ENCODE peak calls at places on chromosomes 1 and 21, in five cellular contexts. F is neuronal stem cell, X is IMR-90, M is aorta, V is BE2C. D is an unnamed sample.
A peak's percentile ranks its signal among the peaks of the same experiment; 100 is the strongest.

GRCh38 chr21:38263493-38263892 is 6.7 kb downstream of the KCNJ15 start:
- DNase-seq in F (no peak), X (peak; percentile 60), M (peak; percentile 57), V (no peak), D (peak; percentile 60)

GRCh38 chr1:168092566-168093355 is 44.0 kb downstream of the GPR161 start:
- DNase-seq in F (no peak), X (no peak), M (no peak), V (no peak), D (no peak)

GRCh38 chr1:169793730-169794129 is 977 bp downstream of the METTL18 start:
- DNase-seq in F (no peak), X (no peak), M (no peak), V (no peak), D (no peak)

GRCh38 chr1:183370399-183371058 is 47.7 kb downstream of the NMNAT2 start:
- DNase-seq in F (no peak), X (no peak), M (no peak), V (no peak), D (no peak)

GRCh38 chr1:46725736-46726108 is 6.8 kb upstream of the EFCAB14 start:
- DNase-seq in F (no peak), X (peak; percentile 35), M (no peak), V (no peak), D (no peak)

GRCh38 chr1:213176341-213176740 is 125.3 kb downstream of the RPS6KC1 start:
- DNase-seq in F (no peak), X (no peak), M (no peak), V (no peak), D (no peak)

GRCh38 chr1:234083460-234083859 is 179.0 kb downstream of the SLC35F3 start:
- DNase-seq in F (no peak), X (no peak), M (no peak), V (no peak), D (peak; percentile 56)

GRCh38 chr1:14924012-14924452 is 229.5 kb upstream of the TMEM51 start:
- DNase-seq in F (no peak), X (peak; percentile 71), M (peak; percentile 81), V (peak; percentile 29), D (peak; percentile 78)

GRCh38 chr1:214777364-214777763 is 174.4 kb downstream of the CENPF start:
- DNase-seq in F (no peak), X (no peak), M (no peak), V (no peak), D (no peak)

GRCh38 chr1:234840843-234841242 is 230.9 kb upstream of the IRF2BP2 start:
- DNase-seq in F (no peak), X (no peak), M (no peak), V (no peak), D (peak; percentile 55)

GRCh38 chr21:42084079-42084478 is 13.0 kb downstream of the UMODL1 start:
- DNase-seq in F (no peak), X (no peak), M (no peak), V (no peak), D (no peak)

GRCh38 chr1:15430787-15431570 is 7.3 kb upstream of the CTRC start:
- DNase-seq in F (peak; percentile 70), X (peak; percentile 36), M (peak; percentile 74), V (peak; percentile 61), D (peak; percentile 45)

GRCh38 chr1:231626951-231627614 is 493 bp downstream of the DISC1 start:
- DNase-seq in F (peak; percentile 29), X (peak; percentile 43), M (peak; percentile 87), V (peak; percentile 80), D (peak; percentile 49)

GRCh38 chr1:46303872-46304326 is 401 bp downstream of the UQCRH start:
- DNase-seq in F (peak; percentile 9), X (no peak), M (no peak), V (no peak), D (no peak)

GRCh38 chr1:68324316-68324715 is 92.0 kb upstream of the WLS start:
- DNase-seq in F (no peak), X (no peak), M (no peak), V (no peak), D (no peak)

GRCh38 chr1:175466556-175466955 is 274.0 kb upstream of the KIAA0040 start:
- DNase-seq in F (no peak), X (no peak), M (no peak), V (no peak), D (no peak)

GRCh38 chr1:183517401-183517800 is 45.1 kb downstream of the SMG7 start:
- DNase-seq in F (no peak), X (no peak), M (no peak), V (no peak), D (no peak)

GRCh38 chr1:72278461-72278860 is 3.9 kb downstream of the NEGR1 start:
- DNase-seq in F (no peak), X (no peak), M (no peak), V (no peak), D (no peak)

GRCh38 chr1:172727956-172728603 is 69.2 kb downstream of the FASLG start:
- DNase-seq in F (no peak), X (peak; percentile 29), M (no peak), V (peak; percentile 60), D (peak; percentile 25)

GRCh38 chr1:99969260-99969728 is 502 bp upstream of the SLC35A3 start:
- DNase-seq in F (no peak), X (no peak), M (no peak), V (no peak), D (no peak)

GRCh38 chr1:10236405-10237156 is 26.2 kb downstream of the KIF1B start:
- DNase-seq in F (no peak), X (peak; percentile 62), M (no peak), V (no peak), D (no peak)

GRCh38 chr1:203480525-203481084 is 5.0 kb downstream of the PRELP start:
- DNase-seq in F (no peak), X (peak; percentile 97), M (peak; percentile 90), V (peak; percentile 84), D (peak; percentile 96)

GRCh38 chr1:86741947-86742572 is 37.7 kb downstream of the SH3GLB1 start:
- DNase-seq in F (peak; percentile 11), X (peak; percentile 39), M (no peak), V (peak; percentile 37), D (no peak)

GRCh38 chr1:48236716-48237470 is 14.4 kb downstream of the SLC5A9 start:
- DNase-seq in F (peak; percentile 20), X (peak; percentile 35), M (no peak), V (no peak), D (no peak)

GRCh38 chr1:234607091-234608025 is 2.6 kb downstream of the IRF2BP2 start:
- DNase-seq in F (peak; percentile 64), X (no peak), M (peak; percentile 71), V (peak; percentile 68), D (peak; percentile 51)

GRCh38 chr21:44517175-44517899 is 22.7 kb downstream of the KRTAP10-1 start:
- DNase-seq in F (no peak), X (peak; percentile 29), M (peak; percentile 32), V (peak; percentile 95), D (peak; percentile 71)

GRCh38 chr21:30391615-30392014 is 4.2 kb upstream of the KRTAP13-1 start:
- DNase-seq in F (no peak), X (no peak), M (no peak), V (no peak), D (no peak)

GRCh38 chr1:24506706-24507422 is 4.2 kb downstream of the RCAN3 start:
- DNase-seq in F (no peak), X (no peak), M (no peak), V (no peak), D (no peak)

GRCh38 chr1:16181887-16182719 is 26.2 kb upstream of the EPHA2 start:
- DNase-seq in F (no peak), X (peak; percentile 89), M (peak; percentile 93), V (no peak), D (peak; percentile 96)

GRCh38 chr1:62229468-62229867 is 34.8 kb downstream of the L1TD1 start:
- DNase-seq in F (no peak), X (no peak), M (no peak), V (no peak), D (no peak)

GRCh38 chr1:193661385-193661784 is 475.0 kb upstream of the B3GALT2 start:
- DNase-seq in F (no peak), X (no peak), M (no peak), V (no peak), D (no peak)

GRCh38 chr1:109901508-109902145 is 9.0 kb upstream of the CSF1 start:
- DNase-seq in F (no peak), X (no peak), M (peak; percentile 74), V (peak; percentile 47), D (no peak)

GRCh38 chr1:147083919-147084272 is 88.4 kb downstream of the PRKAB2 start:
- DNase-seq in F (no peak), X (no peak), M (no peak), V (no peak), D (no peak)
- H3K4me3 ChIP-seq in F (no peak overlapping the region), X (peak overlapping the region; percentile 61), M (peak overlapping the region; percentile 44), V (peak overlapping the region; percentile 87), D (peak overlapping the region; percentile 44)

GRCh38 chr1:197076585-197076984 is 9.5 kb upstream of the F13B start:
- DNase-seq in F (no peak), X (no peak), M (no peak), V (no peak), D (no peak)

GRCh38 chr1:197083474-197083873 is 16.4 kb upstream of the F13B start:
- DNase-seq in F (no peak), X (no peak), M (no peak), V (no peak), D (no peak)

GRCh38 chr1:197081117-197081753 is 14.2 kb upstream of the F13B start:
- DNase-seq in F (no peak), X (no peak), M (no peak), V (no peak), D (peak; percentile 6)

DNA sequence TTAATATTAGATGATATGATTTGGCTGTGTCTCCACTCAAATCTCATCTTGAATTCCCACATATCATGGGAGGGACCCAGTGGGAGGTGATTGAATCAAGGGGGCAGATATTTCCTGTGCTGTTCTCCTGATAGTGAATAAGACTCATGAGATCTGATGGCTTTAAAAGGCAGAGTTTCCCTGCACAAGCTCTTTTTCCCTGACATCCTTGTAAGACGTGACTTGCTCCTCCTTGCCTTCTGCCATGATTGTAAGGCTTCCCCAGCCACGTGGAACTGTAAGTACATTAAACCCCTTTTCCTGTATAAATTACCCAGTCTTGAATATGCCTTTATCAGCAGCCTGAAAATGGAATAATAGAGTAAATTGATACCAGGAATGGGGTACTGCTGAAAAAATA is 13.3 kb upstream of the F13B start:
- DNase-seq in F (no peak), X (no peak), M (no peak), V (no peak), D (no peak)
- H3K9me3 ChIP-seq in F (peaks cover 48% of the 10 kb centered on the region), X (peaks cover 6% of the 10 kb centered on the region), M (peaks cover 2% of the 10 kb centered on the region), V (no peaks in the 10 kb centered on the region), D (peaks cover 17% of the 10 kb centered on the region)

GRCh38 chr1:230463760-230464159 is 37.6 kb upstream of the PGBD5 start:
- DNase-seq in F (no peak), X (no peak), M (no peak), V (no peak), D (no peak)
- H3K27me3 ChIP-seq in F (no peaks in the 10 kb centered on the region), X (no peaks in the 10 kb centered on the region), M (no peaks in the 10 kb centered on the region), V (no peaks in the 10 kb centered on the region), D (peaks cover 13% of the 10 kb centered on the region)

DNA sequence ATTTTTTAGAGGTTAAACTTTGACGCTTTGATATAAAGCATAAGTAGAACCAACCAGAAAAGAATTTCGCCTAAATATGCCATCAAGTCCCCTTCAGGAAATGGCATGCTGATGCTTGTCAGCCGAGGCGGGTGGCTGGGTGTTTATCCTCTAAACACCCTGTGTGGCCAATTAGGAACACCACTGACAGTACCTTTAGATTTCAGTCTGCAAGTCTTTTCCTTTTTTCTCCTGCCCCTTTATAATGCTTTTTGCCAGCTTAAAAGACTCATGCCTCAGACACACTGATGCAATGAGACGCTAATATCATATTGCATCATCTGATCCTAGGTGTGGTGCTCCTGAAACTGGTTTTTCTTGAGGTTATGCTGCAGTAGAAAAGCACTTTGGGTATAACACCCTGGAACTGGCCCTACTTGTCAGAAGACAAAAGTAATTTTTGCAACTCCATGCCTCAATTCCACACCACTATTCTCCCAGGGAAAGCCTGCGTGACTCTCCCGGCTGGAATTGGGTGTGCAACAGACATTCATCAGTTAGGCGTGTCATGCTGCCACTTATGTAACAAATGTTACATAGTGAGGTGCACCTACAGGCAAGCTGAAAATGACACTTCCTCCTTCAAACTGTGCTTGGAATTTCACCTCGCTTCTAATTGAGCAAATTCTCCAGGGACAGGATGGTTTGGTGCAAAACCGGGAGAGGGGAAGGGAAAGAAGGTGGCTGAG is 2.0 kb upstream of the RCC2 start:
- DNase-seq in F (no peak), X (peak; percentile 64), M (no peak), V (no peak), D (no peak)
- H3K4me3 ChIP-seq in F (no peak overlapping the region), X (no peak overlapping the region), M (no peak overlapping the region), V (no peak overlapping the region), D (no peak overlapping the region)